ENCODE peak calls at places on chromosomes 4 and X, in five cellular contexts. A is upper lobe of right lung, R is heart right ventricle, B is tibial nerve, Y is DND-41. L is an unnamed sample. For H3K27me3 and H3K4me1, the result is how much of the 10 kb centered on the place peaks cover.

GRCh38 chr4:105061136-105061696 is 85.5 kb upstream of the TET2 start:
- DNase-seq in Y (no peak), R (peak), A (no peak), B (no peak), L (no peak)

GRCh38 chr4:105453550-105454201 is 20.2 kb downstream of the PPA2 start:
- DNase-seq in R (no peak), Y (no peak), A (no peak), B (no peak), L (no peak)

GRCh38 chr4:169229571-169230028 is 41.2 kb downstream of the SH3RF1 start:
- DNase-seq in B (no peak), A (no peak), R (no peak), Y (no peak), L (no peak)

GRCh38 chrX:2710041-2710471 is 19.0 kb downstream of the CD99 start:
- DNase-seq in A (no peak), Y (peak), B (no peak), R (no peak), L (no peak)

GRCh38 chr4:147866532-147867271 is 134.8 kb downstream of the ARHGAP10 start:
- DNase-seq in A (peak), R (peak), Y (peak), B (peak), L (peak)

GRCh38 chrX:108307408-108308085 is 130.7 kb downstream of the COL4A6 start:
- DNase-seq in R (peak), Y (no peak), B (no peak), A (peak), L (no peak)

GRCh38 chr4:123244233-123244632 is 152.4 kb upstream of the SPRY1 start:
- DNase-seq in Y (no peak), R (peak), B (peak), A (peak), L (no peak)

GRCh38 chr4:85406185-85406584 is 68.8 kb upstream of the ARHGAP24 start:
- DNase-seq in Y (no peak), R (no peak), A (no peak), B (no peak), L (no peak)

GRCh38 chrX:136752796-136753195 is 27.9 kb downstream of the ARHGEF6 start:
- DNase-seq in R (no peak), Y (no peak), B (no peak), A (no peak), L (no peak)

GRCh38 chr4:98659106-98659592 is 738 bp upstream of the TSPAN5 start:
- DNase-seq in B (no peak), Y (no peak), A (no peak), R (no peak), L (no peak)

GRCh38 chr4:37687175-37687525 is 974 bp upstream of the RELL1 start:
- DNase-seq in A (no peak), B (no peak), R (no peak), Y (no peak), L (no peak)

GRCh38 chr4:45063701-45064100 is 337.3 kb upstream of the GNPDA2 start:
- DNase-seq in A (no peak), B (no peak), R (no peak), Y (no peak), L (no peak)

GRCh38 chrX:150944233-150944632 is 38.9 kb upstream of the HMGB3 start:
- DNase-seq in R (no peak), B (no peak), A (no peak), Y (no peak), L (no peak)

GRCh38 chr4:57043304-57044251 is 64.9 kb downstream of the POLR2B start:
- DNase-seq in Y (no peak), A (no peak), B (no peak), R (peak), L (no peak)

DNA sequence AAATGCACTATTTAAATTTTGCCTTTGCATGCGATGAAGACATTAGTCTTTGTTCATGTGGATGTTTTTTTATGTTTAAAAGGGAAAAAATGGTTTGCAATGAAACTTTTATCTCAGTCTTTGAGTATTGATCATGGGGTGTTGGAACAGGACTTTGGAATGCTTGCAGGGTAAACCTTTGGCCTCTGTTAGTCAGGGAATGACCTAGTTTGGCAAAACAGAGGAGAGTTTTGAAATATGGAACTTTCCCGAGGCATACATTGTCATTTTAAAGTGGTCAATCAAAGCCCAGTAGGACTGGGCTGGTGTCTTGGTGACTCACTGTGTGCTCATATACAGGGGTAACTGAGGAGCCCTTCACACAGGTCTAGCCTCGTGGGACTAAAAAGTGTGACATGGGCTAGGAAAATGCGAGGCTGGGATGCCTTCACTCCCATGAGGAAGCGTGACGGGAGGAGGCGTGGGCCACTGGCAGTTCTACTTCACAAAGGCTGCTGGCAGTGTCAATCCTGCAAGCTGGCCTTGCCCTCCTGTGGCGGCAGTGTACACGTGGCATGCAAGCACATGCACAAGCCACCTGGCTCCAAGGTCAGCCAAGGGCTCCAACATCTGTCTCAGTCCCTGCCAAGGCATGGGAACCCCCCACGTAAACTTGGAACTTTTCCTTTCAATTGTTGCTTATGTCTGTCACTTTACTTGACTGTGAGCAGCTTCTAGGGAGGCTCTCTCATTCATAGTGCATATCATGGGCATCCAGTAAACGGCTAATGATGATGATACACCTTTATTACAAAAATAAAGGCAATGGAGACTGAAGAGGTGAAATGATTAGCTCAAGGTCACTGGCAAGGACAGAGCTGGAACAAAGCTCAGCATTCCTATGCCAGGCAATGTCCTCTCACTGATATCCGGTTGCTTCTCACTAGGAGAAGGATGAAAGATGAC is 5.2 kb upstream of the F11 start:
- DNase-seq in A (no peak), B (no peak), R (no peak), Y (no peak), L (no peak)
- H3K27me3 ChIP-seq in A (under half), B (under half), R (under half), Y (under half), L (under half)

GRCh38 chr4:40419231-40419912 is 84.2 kb downstream of the CHRNA9 start:
- DNase-seq in Y (no peak), A (no peak), R (no peak), B (no peak), L (no peak)
- H3K4me1 ChIP-seq in Y (under half), A (under half), R (under half), B (under half), L (under half)

GRCh38 chr4:15068298-15068697 is 66.0 kb downstream of the CPEB2 start:
- DNase-seq in A (no peak), R (no peak), B (no peak), Y (no peak), L (no peak)

GRCh38 chr4:15065516-15065915 is 63.2 kb downstream of the CPEB2 start:
- DNase-seq in B (no peak), R (no peak), Y (no peak), A (no peak), L (no peak)

GRCh38 chr4:15063341-15063740 is 61.1 kb downstream of the CPEB2 start:
- DNase-seq in B (no peak), A (no peak), R (no peak), Y (no peak), L (no peak)

GRCh38 chr4:15066140-15066539 is 63.9 kb downstream of the CPEB2 start:
- DNase-seq in R (no peak), A (no peak), Y (no peak), B (no peak), L (no peak)
- H3K27ac ChIP-seq in R (no peak), A (no peak), Y (no peak), B (no peak), L (no peak)

GRCh38 chrX:33014086-33014485 is 197.3 kb downstream of the DMD start:
- DNase-seq in R (no peak), A (no peak), B (no peak), Y (no peak), L (no peak)
- H3K27me3 ChIP-seq in R (under half), A (under half), B (under half), Y (under half), L (under half)

DNA sequence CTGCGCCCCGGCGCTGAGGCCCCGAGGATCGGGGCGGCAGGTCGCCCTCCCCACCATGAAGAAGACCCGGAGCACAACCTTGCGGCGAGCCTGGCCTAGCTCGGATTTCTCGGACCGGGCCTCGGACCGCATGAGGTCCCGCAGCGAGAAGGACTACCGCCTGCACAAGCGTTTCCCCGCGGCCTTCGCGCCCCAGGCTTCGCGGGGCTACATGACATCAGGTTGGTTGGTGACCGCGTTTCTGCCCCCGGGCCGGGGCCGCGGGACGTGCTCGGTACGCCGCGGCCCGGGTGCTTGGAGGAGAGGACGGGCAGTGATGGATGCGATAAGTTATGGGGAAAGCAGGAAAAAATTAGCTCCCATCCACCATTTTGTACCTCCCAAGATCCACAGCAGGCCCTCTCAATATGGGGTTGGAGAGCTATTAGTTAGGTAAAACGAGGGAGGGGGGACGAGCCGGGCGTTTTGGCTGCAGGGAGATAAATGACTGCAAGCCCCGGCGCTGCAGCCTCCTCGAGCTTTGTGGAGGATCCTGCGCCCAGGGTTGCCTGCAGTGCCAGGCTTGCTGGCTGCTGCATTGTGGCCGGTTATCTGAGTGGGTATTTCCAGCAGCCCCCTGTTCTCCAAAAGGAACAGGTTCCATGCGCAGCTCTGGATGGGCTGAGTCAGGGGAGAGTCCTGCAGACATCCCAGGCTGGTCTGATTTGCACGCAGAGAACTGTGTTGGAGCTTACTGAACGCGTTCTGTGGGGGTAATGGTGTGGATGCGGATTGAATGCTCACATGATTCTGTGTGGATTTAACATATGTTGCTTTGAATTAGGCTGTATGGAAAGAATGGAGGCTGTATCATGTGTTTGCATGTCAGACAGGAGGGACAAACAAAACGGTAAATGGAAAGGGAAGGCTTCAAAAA is 1.9 kb downstream of the STOX2 start:
- DNase-seq in R (no peak), A (peak), B (no peak), Y (no peak), L (no peak)
- H3K4me1 ChIP-seq in R (under half), A (under half), B (under half), Y (under half), L (under half)

L was measured in naive thymus-derived CD4-positive, alpha-beta T cell.